ENCODE peak calls at places on chromosomes 12 and 14, in five cellular contexts. T, Q, E, J and N are unnamed samples.

GRCh38 chr12:55736780-55737580 is 5.9 kb upstream of the GDF11 start:
- DNase-seq in T (peak), Q (peak), E (peak), J (no peak), N (no peak)

GRCh38 chr12:102484017-102484731 is 3.8 kb upstream of the IGF1 start:
- DNase-seq in T (peak), Q (peak), E (peak), J (no peak), N (peak)

GRCh38 chr14:93759781-93760307 is 28.4 kb downstream of the PRIMA1 start:
- DNase-seq in T (no peak), Q (no peak), E (no peak), J (no peak), N (no peak)

GRCh38 chr14:22387776-22388241 is 201.2 kb downstream of the DAD1 start:
- DNase-seq in T (peak), Q (no peak), E (no peak), J (no peak), N (no peak)

GRCh38 chr12:18752280-18752920 is 14.5 kb downstream of the CAPZA3 start:
- DNase-seq in T (peak), Q (peak), E (peak), J (peak), N (no peak)

GRCh38 chr12:100877776-100878175 is 83.2 kb downstream of the ANO4 start:
- DNase-seq in T (no peak), Q (no peak), E (no peak), J (no peak), N (no peak)

GRCh38 chr12:6285063-6285477 is 25.4 kb upstream of the PLEKHG6 start:
- DNase-seq in T (peak), Q (peak), E (peak), J (no peak), N (peak)

GRCh38 chr12:18429366-18429765 is 168.0 kb downstream of the PIK3C2G start:
- DNase-seq in T (no peak), Q (no peak), E (no peak), J (no peak), N (no peak)

GRCh38 chr12:12583510-12583909 is 20.8 kb upstream of the DUSP16 start:
- DNase-seq in T (no peak), Q (no peak), E (no peak), J (no peak), N (no peak)

GRCh38 chr12:41365653-41366131 is 177.6 kb downstream of the PDZRN4 start:
- DNase-seq in T (no peak), Q (no peak), E (no peak), J (no peak), N (no peak)

GRCh38 chr12:103334447-103334846 is 161.3 kb downstream of the C12orf42 start:
- DNase-seq in T (no peak), Q (no peak), E (no peak), J (no peak), N (no peak)

GRCh38 chr12:22283006-22283506 is 51.5 kb downstream of the ST8SIA1 start:
- DNase-seq in T (no peak), Q (peak), E (peak), J (no peak), N (no peak)

GRCh38 chr14:83826838-83827237 is 1703.1 kb upstream of the FLRT2 start:
- DNase-seq in T (no peak), Q (peak), E (peak), J (no peak), N (no peak)

GRCh38 chr12:85794551-85794950 is 41.7 kb downstream of the RASSF9 start:
- DNase-seq in T (no peak), Q (peak), E (no peak), J (no peak), N (peak)

GRCh38 chr12:98653866-98654493 is 8.9 kb downstream of the APAF1 start:
- DNase-seq in T (no peak), Q (peak), E (peak), J (no peak), N (peak)

GRCh38 chr14:65377576-65377975 is 35.0 kb upstream of the FUT8 start:
- DNase-seq in T (no peak), Q (peak), E (peak), J (no peak), N (no peak)

GRCh38 chr14:104030958-104031357 is 54.5 kb upstream of the ASPG start:
- DNase-seq in T (no peak), Q (no peak), E (no peak), J (no peak), N (no peak)

GRCh38 chr14:30243157-30243556 is 315.5 kb upstream of the PRKD1 start:
- DNase-seq in T (no peak), Q (no peak), E (no peak), J (no peak), N (no peak)

GRCh38 chr12:55696796-55697462 is 10.8 kb downstream of the ITGA7 start:
- DNase-seq in T (no peak), Q (no peak), E (no peak), J (no peak), N (no peak)

GRCh38 chr12:57737467-57738141 is 938 bp downstream of the AGAP2 start:
- DNase-seq in T (peak), Q (peak), E (peak), J (no peak), N (no peak)

GRCh38 chr12:49741882-49742620 is 694 bp downstream of the TMBIM6 start:
- DNase-seq in T (peak), Q (peak), E (peak), J (peak), N (no peak)

GRCh38 chr12:5318874-5319273 is 113.0 kb upstream of the NTF3 start:
- DNase-seq in T (no peak), Q (peak), E (no peak), J (no peak), N (no peak)

GRCh38 chr14:65304239-65304638 is 108.3 kb upstream of the FUT8 start:
- DNase-seq in T (no peak), Q (no peak), E (no peak), J (no peak), N (no peak)

GRCh38 chr12:21416611-21417121 is 20.8 kb upstream of the PYROXD1 start:
- DNase-seq in T (no peak), Q (peak), E (no peak), J (no peak), N (peak)

DNA sequence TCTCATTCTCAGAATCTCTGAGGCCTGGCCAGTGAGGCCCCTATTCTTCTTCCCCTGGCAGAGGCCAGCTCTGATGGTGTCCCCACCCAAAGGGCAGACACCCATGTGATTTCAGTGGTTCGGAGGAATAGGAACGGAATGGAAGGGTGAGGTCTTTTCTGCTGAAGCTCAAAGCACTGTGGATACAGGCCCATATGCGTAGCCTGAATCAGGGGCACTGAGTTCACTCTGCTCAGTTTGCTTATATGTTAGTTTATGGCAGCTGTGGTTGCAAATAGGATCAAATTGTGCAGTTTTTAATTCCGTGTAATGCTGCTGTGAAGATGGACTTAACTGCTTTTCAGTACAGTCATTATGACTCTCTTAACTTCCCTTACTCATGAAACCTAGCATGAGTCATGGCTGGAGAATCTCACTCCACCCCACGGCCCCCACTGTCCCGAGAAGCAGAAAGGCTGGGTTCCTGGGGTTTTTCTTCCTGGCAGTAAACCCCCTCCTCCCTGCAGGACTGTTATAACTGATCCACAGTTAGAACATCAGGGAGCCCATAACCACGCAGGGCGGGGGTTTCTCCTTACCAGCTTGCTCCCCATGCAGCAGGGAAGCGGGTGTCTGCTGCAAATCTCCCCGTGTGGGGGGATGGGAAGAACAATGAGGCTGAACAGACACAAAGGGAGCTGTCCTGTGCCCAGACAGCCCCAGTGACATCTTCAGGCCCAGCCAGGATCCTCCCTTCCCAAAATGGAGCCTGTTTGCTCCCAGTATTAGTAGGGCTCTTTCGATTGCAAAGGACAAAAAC is 122.7 kb downstream of the SLC38A6 start:
- DNase-seq in T (peak), Q (peak), E (peak), J (peak), N (no peak)
- H2AFZ ChIP-seq in T (no peak), Q (peak), E (peak), J (peak), N (peak)

GRCh38 chr14:53946404-53947400 is 9.9 kb downstream of the BMP4 start:
- DNase-seq in T (peak), Q (no peak), E (no peak), J (no peak), N (no peak)
- H2BK120ac ChIP-seq in T (no peak), Q (peak), E (peak), J (no peak), N (peak)

GRCh38 chr14:89440997-89441909 is 24.2 kb upstream of the FOXN3 start:
- DNase-seq in T (peak), Q (no peak), E (no peak), J (peak), N (no peak)
- H2BK15ac ChIP-seq in T (no peak), Q (no peak), E (no peak), J (peak), N (no peak)

GRCh38 chr12:26808766-26809460 is 24.1 kb downstream of the ITPR2 start:
- DNase-seq in T (no peak), Q (no peak), E (no peak), J (no peak), N (no peak)

GRCh38 chr12:26807292-26807691 is 25.7 kb downstream of the ITPR2 start:
- DNase-seq in T (no peak), Q (no peak), E (no peak), J (no peak), N (no peak)

GRCh38 chr12:26809611-26810298 is 23.2 kb downstream of the ITPR2 start:
- DNase-seq in T (no peak), Q (no peak), E (no peak), J (no peak), N (no peak)

GRCh38 chr12:26813812-26814211 is 19.2 kb downstream of the ITPR2 start:
- DNase-seq in T (no peak), Q (no peak), E (no peak), J (no peak), N (no peak)

DNA sequence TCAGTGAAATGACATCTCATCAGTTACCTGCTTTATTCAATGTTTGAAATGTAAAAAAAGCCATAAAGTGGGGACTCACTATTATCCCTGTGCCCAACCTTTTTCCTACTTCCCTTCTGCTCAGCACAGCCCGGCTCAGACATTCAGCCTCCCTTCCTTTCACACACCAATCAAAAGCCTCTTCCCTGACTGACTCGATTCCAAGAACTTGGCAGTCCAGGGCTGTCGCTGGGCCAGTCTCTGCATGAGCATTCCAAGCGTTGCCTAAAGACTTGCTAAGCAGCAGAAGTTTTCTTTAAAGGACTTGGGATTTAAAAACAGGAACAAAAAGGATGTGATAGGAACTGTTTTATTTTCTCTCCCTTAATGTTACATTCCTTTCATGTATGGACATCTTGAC is 22.7 kb downstream of the ITPR2 start:
- DNase-seq in T (peak), Q (peak), E (peak), J (no peak), N (no peak)
- H2AFZ ChIP-seq in T (no peak), Q (peak), E (no peak), J (no peak), N (peak)

GRCh38 chr14:51533877-51534553 is 117.7 kb upstream of the FRMD6 start:
- DNase-seq in T (no peak), Q (no peak), E (no peak), J (no peak), N (no peak)

GRCh38 chr14:51533160-51533559 is 118.5 kb upstream of the FRMD6 start:
- DNase-seq in T (no peak), Q (peak), E (peak), J (no peak), N (no peak)

GRCh38 chr14:51538973-51539372 is 112.7 kb upstream of the FRMD6 start:
- DNase-seq in T (no peak), Q (no peak), E (no peak), J (no peak), N (no peak)

GRCh38 chr14:51534623-51535022 is 117.1 kb upstream of the FRMD6 start:
- DNase-seq in T (no peak), Q (peak), E (peak), J (no peak), N (no peak)

GRCh38 chr14:51535443-51536044 is 116.2 kb upstream of the FRMD6 start:
- DNase-seq in T (no peak), Q (no peak), E (no peak), J (no peak), N (no peak)
- H2BK120ac ChIP-seq in T (no peak), Q (no peak), E (no peak), J (no peak), N (no peak)

GRCh38 chr12:121804417-121805111 is 755 bp downstream of the SETD1B start:
- DNase-seq in T (no peak), Q (no peak), E (peak), J (no peak), N (no peak)
- H2BK15ac ChIP-seq in T (no peak), Q (no peak), E (peak), J (no peak), N (peak)

GRCh38 chr12:33267641-33268040 is 172.0 kb downstream of the SYT10 start:
- DNase-seq in T (no peak), Q (no peak), E (no peak), J (no peak), N (no peak)

GRCh38 chr12:33265900-33266299 is 173.7 kb downstream of the SYT10 start:
- DNase-seq in T (no peak), Q (no peak), E (no peak), J (no peak), N (no peak)

DNA sequence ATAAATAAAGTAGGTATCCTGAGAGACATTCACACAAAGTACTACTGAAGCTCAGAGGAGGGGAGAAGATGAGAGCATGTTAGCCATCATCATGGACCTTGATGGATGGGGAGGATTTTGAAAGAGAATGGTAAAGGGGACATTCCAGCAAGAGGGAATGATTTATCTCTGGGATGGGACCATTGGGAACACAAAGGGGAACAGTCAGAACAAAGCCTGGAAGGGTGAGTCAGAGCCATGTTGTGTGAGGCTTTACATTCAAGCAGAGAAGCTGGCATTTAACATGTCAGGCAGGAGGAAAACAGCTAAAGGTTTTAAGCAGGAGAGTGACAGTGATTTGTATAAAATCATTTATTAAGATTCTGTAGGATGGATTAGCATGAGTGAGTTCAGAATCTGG is 174.6 kb downstream of the SYT10 start:
- DNase-seq in T (no peak), Q (no peak), E (no peak), J (peak), N (peak)
- H2AFZ ChIP-seq in T (no peak), Q (no peak), E (no peak), J (no peak), N (peak)

GRCh38 chr12:129201029-129201428 is 347.8 kb downstream of the GLT1D1 start:
- DNase-seq in T (no peak), Q (no peak), E (no peak), J (no peak), N (no peak)
- H2BK120ac ChIP-seq in T (no peak), Q (no peak), E (no peak), J (no peak), N (no peak)